ENCODE peak calls at places on chromosomes 2 and 18, in four cellular contexts. X, O, P and Q are unnamed samples.
A peak's percentile ranks its signal among the peaks of the same experiment; 100 is the strongest.

GRCh38 chr2:172993924-172994717 is 81.5 kb upstream of the MAP3K20 start:
- DNase-seq in P (peak; percentile 42), O (no peak), X (no peak), Q (no peak)

GRCh38 chr18:21901423-21901822 is 160.8 kb downstream of the MIB1 start:
- DNase-seq in O (no peak), P (no peak), X (no peak), Q (no peak)

GRCh38 chr2:104501929-104502328 is 352.0 kb upstream of the POU3F3 start:
- DNase-seq in O (no peak), X (no peak), P (no peak), Q (no peak)

GRCh38 chr2:157625311-157625710 is 3.4 kb downstream of the ACVR1C start:
- DNase-seq in O (no peak), P (no peak), X (no peak), Q (no peak)

GRCh38 chr2:112626604-112627059 is 19.1 kb upstream of the SLC20A1 start:
- DNase-seq in O (peak; percentile 78), P (peak; percentile 41), X (peak; percentile 55), Q (peak; percentile 68)

GRCh38 chr18:59033361-59033760 is 106.3 kb upstream of the SEC11C start:
- DNase-seq in X (no peak), O (no peak), P (no peak), Q (no peak)

GRCh38 chr2:42084231-42084671 is 36.4 kb downstream of the PKDCC start:
- DNase-seq in P (no peak), X (no peak), O (no peak), Q (no peak)

GRCh38 chr2:127700527-127701192 is 637 bp upstream of the SFT2D3 start:
- DNase-seq in O (peak; percentile 97), P (peak; percentile 84), X (peak; percentile 55), Q (peak; percentile 28)

GRCh38 chr2:38465789-38466127 is 88.7 kb upstream of the ATL2 start:
- DNase-seq in P (peak; percentile 75), X (peak; percentile 59), O (peak; percentile 53), Q (peak; percentile 62)

GRCh38 chr2:128807317-128807716 is 488.6 kb upstream of the HS6ST1 start:
- DNase-seq in X (no peak), P (no peak), O (no peak), Q (no peak)

GRCh38 chr2:96821113-96821512 is 5.0 kb downstream of the CNNM3 start:
- DNase-seq in O (no peak), P (no peak), X (no peak), Q (no peak)

GRCh38 chr2:205273627-205274026 is 408.7 kb upstream of the NRP2 start:
- DNase-seq in X (no peak), P (peak; percentile 84), O (no peak), Q (no peak)

GRCh38 chr2:190802810-190803209 is 77.8 kb upstream of the GLS start:
- DNase-seq in O (no peak), P (no peak), X (no peak), Q (no peak)

GRCh38 chr2:109173311-109174171 is 44.5 kb downstream of the SH3RF3 start:
- DNase-seq in P (no peak), O (peak; percentile 16), X (no peak), Q (no peak)

GRCh38 chr18:49862656-49863385 is 49.5 kb upstream of the ACAA2 start:
- DNase-seq in O (no peak), P (no peak), X (no peak), Q (no peak)

GRCh38 chr2:167510071-167510759 is 621.9 kb downstream of the XIRP2 start:
- DNase-seq in O (no peak), X (no peak), P (peak; percentile 95), Q (no peak)

GRCh38 chr2:12778369-12778768 is 61.6 kb downstream of the TRIB2 start:
- DNase-seq in P (peak; percentile 75), X (peak; percentile 38), O (no peak), Q (no peak)

GRCh38 chr2:121246704-121247255 is 38.2 kb downstream of the TFCP2L1 start:
- DNase-seq in P (no peak), O (no peak), X (no peak), Q (no peak)

GRCh38 chr2:148721520-148721931 is 77.0 kb downstream of the EPC2 start:
- DNase-seq in O (no peak), X (no peak), P (no peak), Q (no peak)

GRCh38 chr2:160054984-160055725 is 7.3 kb downstream of the PLA2R1 start:
- DNase-seq in P (no peak), X (peak; percentile 44), O (no peak), Q (no peak)

GRCh38 chr2:67917332-67918054 is 145.3 kb downstream of the C1D start:
- DNase-seq in X (no peak), P (no peak), O (no peak), Q (no peak)

GRCh38 chr2:218322756-218323525 is 30.6 kb upstream of the TMBIM1 start:
- DNase-seq in X (peak; percentile 89), O (peak; percentile 88), P (peak; percentile 97), Q (peak; percentile 86)
- TF ChIP-seq ELF4 in X (no peak), O (no peak), P (no peak), Q (no peak)

GRCh38 chr18:57026316-57026715 is 120.6 kb upstream of the BOD1L2 start:
- DNase-seq in P (no peak), O (no peak), X (no peak), Q (no peak)

GRCh38 chr18:57025525-57025924 is 121.4 kb upstream of the BOD1L2 start:
- DNase-seq in O (no peak), P (no peak), X (no peak), Q (no peak)

GRCh38 chr18:57027190-57027708 is 119.6 kb upstream of the BOD1L2 start:
- DNase-seq in P (no peak), O (no peak), X (no peak), Q (no peak)

GRCh38 chr18:57030417-57030816 is 116.5 kb upstream of the BOD1L2 start:
- DNase-seq in P (no peak), X (no peak), O (no peak), Q (no peak)

GRCh38 chr18:57029761-57030160 is 117.1 kb upstream of the BOD1L2 start:
- DNase-seq in X (no peak), P (peak; percentile 20), O (no peak), Q (peak; percentile 11)
- TF ChIP-seq ELF4 in X (no peak), P (no peak), O (no peak), Q (no peak)

DNA sequence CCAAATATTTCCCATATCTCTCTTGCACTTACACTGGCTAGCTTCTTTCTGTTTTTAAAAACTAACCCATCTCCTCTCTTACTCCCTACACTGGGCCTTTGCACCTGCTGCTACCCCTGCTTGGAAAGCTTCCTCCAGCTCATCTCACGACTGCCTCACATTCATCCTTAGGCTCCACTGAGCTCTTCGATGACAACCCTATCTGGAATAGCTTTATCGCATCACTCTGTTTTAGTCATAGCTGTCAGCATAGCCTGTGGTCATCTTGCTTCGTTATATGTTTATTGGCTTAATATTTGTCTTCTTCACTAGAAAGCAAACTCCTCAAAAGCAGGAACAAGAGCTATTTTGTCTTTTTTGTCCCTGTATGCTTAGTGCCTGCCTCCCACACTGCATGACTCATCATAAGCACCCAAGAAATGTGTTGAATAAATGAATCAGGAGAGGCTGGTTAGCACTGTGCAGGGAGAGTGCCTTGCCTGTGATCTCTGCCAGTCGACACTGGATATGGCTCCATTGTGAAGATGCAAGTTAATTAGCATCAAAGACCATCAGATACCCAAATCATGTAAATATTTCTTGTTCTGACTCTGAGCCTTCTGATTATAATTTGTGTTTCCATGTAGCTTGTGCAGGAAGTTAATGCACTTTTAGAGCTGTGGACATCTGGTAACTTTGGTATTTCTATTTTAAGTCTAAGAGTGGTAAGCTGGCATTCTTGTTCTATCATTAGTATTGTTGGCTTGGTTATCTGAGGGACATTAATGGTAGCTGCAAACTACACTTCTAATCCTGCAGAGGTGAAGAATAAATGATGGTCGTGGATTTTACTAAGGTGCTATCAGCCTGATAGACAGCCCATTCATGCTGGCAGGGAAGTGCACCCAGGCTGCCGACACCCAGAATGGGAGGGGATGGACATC is 10.3 kb upstream of the DYTN start:
- DNase-seq in O (peak; percentile 3), P (peak; percentile 39), X (no peak), Q (no peak)
- TF ChIP-seq ELF4 in O (no peak), P (no peak), X (no peak), Q (no peak)

DNA sequence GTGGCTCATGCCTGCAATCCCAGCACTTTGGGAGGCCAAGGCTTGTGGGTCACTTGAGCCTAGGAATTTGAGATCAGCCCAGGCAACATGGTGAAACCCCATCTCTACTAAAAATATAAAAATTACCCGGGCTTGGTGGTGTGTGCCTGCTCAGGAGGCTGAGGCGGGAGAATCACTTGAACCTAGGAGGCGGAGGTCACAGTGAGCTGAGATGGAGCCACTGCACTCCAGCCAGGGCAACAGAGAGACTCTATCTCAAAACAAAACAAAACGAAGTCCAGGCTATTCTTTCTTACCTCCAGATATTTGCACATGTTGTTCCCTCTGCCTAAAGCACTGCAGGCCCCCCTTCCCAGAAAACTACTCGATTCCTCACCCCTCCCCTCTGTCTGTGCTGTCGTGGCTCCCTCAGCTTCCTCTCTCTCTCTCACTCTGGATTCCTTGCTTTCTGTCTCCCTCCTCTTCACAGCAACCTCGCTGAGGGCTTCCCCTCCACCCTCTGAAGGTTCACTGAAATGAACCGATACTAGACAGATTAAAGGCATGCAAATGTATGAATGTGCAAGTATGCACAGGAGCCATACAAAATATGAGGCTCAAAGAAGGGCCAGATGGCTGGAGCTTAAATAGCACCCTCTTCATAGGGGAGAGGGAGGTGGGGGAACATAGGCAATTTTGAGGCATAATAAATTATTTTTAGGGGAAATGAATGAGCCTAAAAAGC is 18.5 kb downstream of the TMEM177 start:
- DNase-seq in X (no peak), O (no peak), P (no peak), Q (no peak)
- TF ChIP-seq ELF4 in X (no peak), O (no peak), P (no peak), Q (no peak)

GRCh38 chr2:25251461-25252273 is 83.3 kb upstream of the POMC start:
- DNase-seq in O (peak; percentile 65), X (peak; percentile 57), P (peak; percentile 91), Q (no peak)
- TF ChIP-seq ELF4 in O (no peak), X (peak; percentile 20), P (peak; percentile 26), Q (no peak)

DNA sequence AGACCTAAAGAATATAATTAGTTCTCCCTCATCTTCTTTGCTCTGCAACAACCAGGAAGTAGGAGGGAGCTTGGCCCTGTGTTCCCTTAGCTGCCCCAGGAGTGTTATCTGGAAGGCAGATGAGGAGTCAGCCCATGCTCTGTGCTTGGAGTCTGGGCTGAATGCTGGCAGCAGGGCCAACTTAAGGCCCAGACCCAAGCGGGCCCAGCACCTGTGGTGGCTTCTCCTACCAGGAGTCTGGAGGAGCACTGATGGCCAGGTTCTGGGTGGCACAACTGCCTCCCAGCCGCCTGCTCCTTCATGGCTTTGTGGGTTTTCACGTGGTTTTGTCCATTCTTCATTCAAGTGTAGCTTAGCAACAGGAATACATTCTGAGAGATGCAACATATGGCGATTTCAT is 1910.7 kb upstream of the LRRTM1 start:
- DNase-seq in P (no peak), O (no peak), X (no peak), Q (no peak)
- TF ChIP-seq ELF4 in P (no peak), O (no peak), X (no peak), Q (no peak)

GRCh38 chr2:198499539-198499938 is 695.1 kb downstream of the PLCL1 start:
- DNase-seq in P (no peak), O (peak; percentile 3), X (no peak), Q (no peak)
- TF ChIP-seq ELF4 in P (no peak), O (no peak), X (no peak), Q (no peak)

GRCh38 chr2:191932261-191932660 is 85.4 kb upstream of the CAVIN2 start:
- DNase-seq in O (no peak), X (no peak), P (no peak), Q (no peak)
- TF ChIP-seq ELF4 in O (no peak), X (no peak), P (no peak), Q (no peak)